ENCODE peak calls at places on chromosomes 1 and 21, in ten cellular contexts. E is GM12878, U is GM12892, O is endothelial cell of umbilical vein, D is GM23338, F is stomach, Q is prostate gland, P is sigmoid colon, M is vagina, J is transverse colon. I is an unnamed sample.

GRCh38 chr1:206890690-206891089 is 6.6 kb upstream of the IL24 start:
- DNase-seq in U (no peak), P (no peak), J (peak), Q (no peak), O (no peak), M (no peak), D (no peak), F (no peak), E (no peak), I (no peak)

GRCh38 chr1:209880051-209880450 is 52.3 kb downstream of the UTP25 start:
- DNase-seq in D (no peak), P (no peak), E (no peak), M (no peak), J (no peak), Q (no peak), U (no peak), O (no peak), F (no peak), I (no peak)

GRCh38 chr1:186326009-186326408 is 49.0 kb downstream of the TPR start:
- DNase-seq in P (no peak), Q (no peak), J (no peak), E (no peak), M (no peak), U (no peak), O (no peak), F (no peak), D (no peak), I (no peak)

GRCh38 chr1:243261389-243261788 is 5.5 kb downstream of the SDCCAG8 start:
- DNase-seq in J (no peak), D (no peak), U (no peak), O (peak), E (no peak), M (no peak), Q (no peak), P (no peak), F (no peak), I (no peak)

GRCh38 chr1:240991230-240991629 is 365.8 kb downstream of the RGS7 start:
- DNase-seq in D (peak), O (no peak), U (no peak), P (no peak), M (no peak), F (no peak), J (no peak), E (no peak), Q (no peak), I (no peak)

GRCh38 chr1:50447961-50448360 is 24.7 kb upstream of the DMRTA2 start:
- DNase-seq in Q (no peak), J (no peak), O (no peak), U (no peak), D (no peak), F (no peak), P (no peak), E (no peak), M (no peak), I (no peak)

GRCh38 chr1:94739521-94740061 is 80.6 kb upstream of the SLC44A3 start:
- DNase-seq in U (no peak), J (no peak), Q (no peak), D (no peak), F (no peak), O (no peak), E (no peak), M (no peak), P (no peak), I (no peak)

GRCh38 chr1:159879977-159880376 is 17.5 kb upstream of the VSIG8 start:
- DNase-seq in U (no peak), P (no peak), D (no peak), Q (no peak), O (no peak), E (no peak), F (no peak), M (no peak), J (no peak), I (no peak)

GRCh38 chr1:39006287-39006686 is 15.2 kb downstream of the AKIRIN1 start:
- DNase-seq in U (no peak), M (no peak), F (no peak), Q (no peak), J (no peak), E (no peak), O (no peak), D (no peak), P (no peak), I (no peak)

GRCh38 chr1:88001460-88001859 is 672.8 kb downstream of the LMO4 start:
- DNase-seq in E (no peak), D (no peak), P (no peak), M (no peak), Q (no peak), O (peak), U (no peak), F (no peak), J (no peak), I (no peak)

GRCh38 chr1:18091660-18092446 is 15.7 kb upstream of the IGSF21 start:
- DNase-seq in D (no peak), U (no peak), F (no peak), Q (no peak), P (no peak), O (no peak), E (no peak), J (no peak), M (no peak), I (no peak)

GRCh38 chr21:32712043-32712442 is 15.8 kb downstream of the SYNJ1 start:
- DNase-seq in J (peak), U (no peak), E (peak), P (no peak), D (no peak), M (no peak), O (no peak), Q (no peak), F (no peak), I (no peak)

GRCh38 chr1:215517441-215517891 is 49.6 kb upstream of the KCTD3 start:
- DNase-seq in M (no peak), P (no peak), J (no peak), F (no peak), D (peak), Q (no peak), U (no peak), E (no peak), O (peak), I (no peak)

GRCh38 chr1:182181167-182181572 is 119.7 kb upstream of the ZNF648 start:
- DNase-seq in U (no peak), M (no peak), F (peak), E (no peak), D (no peak), P (no peak), O (no peak), Q (peak), J (peak), I (no peak)

GRCh38 chr1:25694591-25695007 is 78.0 kb downstream of the MAN1C1 start:
- DNase-seq in O (no peak), P (peak), M (no peak), E (no peak), F (no peak), Q (no peak), J (no peak), D (peak), U (no peak), I (no peak)

GRCh38 chr1:23977187-23977853 is 2.8 kb downstream of the SRSF10 start:
- DNase-seq in J (no peak), D (no peak), M (no peak), E (no peak), P (no peak), O (no peak), U (no peak), Q (no peak), F (no peak), I (no peak)
- TF ChIP-seq POLR2AphosphoS5 in J (no peak), D (no peak), M (no peak), E (peak), P (no peak), O (no peak), U (no peak), Q (no peak), F (no peak), I (no peak)

GRCh38 chr1:156123356-156124196 is 9.1 kb downstream of the LMNA start:
- DNase-seq in U (no peak), O (peak), P (peak), M (no peak), E (peak), J (peak), D (peak), F (peak), Q (peak), I (no peak)

GRCh38 chr1:156124557-156125483 is 10.3 kb downstream of the LMNA start:
- DNase-seq in F (no peak), D (peak), O (no peak), M (no peak), P (no peak), E (peak), Q (peak), U (no peak), J (peak), I (no peak)

GRCh38 chr1:156121441-156121840 is 6.9 kb downstream of the LMNA start:
- DNase-seq in J (no peak), E (no peak), D (no peak), O (no peak), U (no peak), P (no peak), M (no peak), Q (no peak), F (no peak), I (no peak)

GRCh38 chr1:156122086-156122485 is 7.6 kb downstream of the LMNA start:
- DNase-seq in O (no peak), E (no peak), J (no peak), Q (no peak), P (no peak), U (no peak), D (no peak), F (no peak), M (no peak), I (no peak)

DNA sequence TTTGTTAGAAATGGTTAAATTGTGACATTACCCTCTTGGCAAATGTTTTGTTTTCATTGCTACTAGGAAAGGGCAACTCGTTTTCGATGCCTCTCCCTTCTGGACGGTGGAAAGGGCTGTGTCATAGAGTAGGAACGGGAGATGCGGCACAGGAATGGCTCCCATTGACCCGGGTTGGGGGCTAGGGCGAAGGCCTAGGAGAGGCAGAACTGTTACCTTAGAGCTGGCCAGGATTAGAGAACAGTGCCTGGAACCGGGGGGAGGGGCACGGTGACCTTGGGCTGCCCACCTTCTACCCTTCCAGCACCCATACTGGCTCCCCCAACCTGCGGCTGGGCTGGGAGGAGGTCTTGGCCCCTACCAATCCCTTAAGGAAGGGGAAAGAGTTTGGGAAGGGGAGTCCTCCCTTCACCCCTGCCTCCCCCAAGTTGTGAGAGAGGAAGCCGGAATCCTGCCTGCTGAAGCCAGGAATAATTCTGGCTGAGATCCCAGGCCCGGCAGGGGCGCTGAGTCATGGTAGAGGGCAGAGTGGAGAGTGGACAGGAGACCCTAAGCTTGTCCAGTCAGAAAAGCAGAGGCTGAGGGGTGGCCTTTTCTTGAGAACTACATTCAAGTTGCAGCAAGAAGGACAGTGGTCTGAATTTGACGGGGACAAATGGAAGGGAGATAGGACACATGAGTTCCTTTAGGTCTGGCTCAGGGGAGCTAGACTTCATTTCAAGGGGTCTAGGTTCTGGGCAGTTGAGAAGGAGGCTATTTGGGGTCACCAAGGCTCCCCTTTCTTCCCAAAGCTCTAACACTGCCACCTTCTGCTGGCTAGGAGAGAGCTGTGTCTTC is 8.2 kb downstream of the LMNA start:
- DNase-seq in F (peak), U (no peak), M (no peak), Q (peak), D (no peak), O (peak), P (peak), J (peak), E (no peak), I (no peak)
- TF ChIP-seq POLR2AphosphoS5 in F (peak), U (no peak), M (peak), Q (peak), D (peak), O (peak), P (no peak), J (peak), E (no peak), I (no peak)

GRCh38 chr1:221694109-221694508 is 47.8 kb downstream of the DUSP10 start:
- DNase-seq in D (no peak), U (no peak), O (no peak), J (no peak), E (no peak), M (no peak), Q (no peak), F (no peak), P (no peak), I (no peak)

GRCh38 chr1:221696045-221696444 is 45.8 kb downstream of the DUSP10 start:
- DNase-seq in M (no peak), U (no peak), J (no peak), F (no peak), P (no peak), Q (no peak), D (no peak), E (no peak), O (no peak), I (no peak)

GRCh38 chr1:221696740-221697461 is 45.0 kb downstream of the DUSP10 start:
- DNase-seq in Q (no peak), M (no peak), J (no peak), D (no peak), F (no peak), P (no peak), O (no peak), U (no peak), E (no peak), I (no peak)

GRCh38 chr1:221693087-221693486 is 48.8 kb downstream of the DUSP10 start:
- DNase-seq in U (no peak), D (peak), M (no peak), J (no peak), E (no peak), Q (no peak), P (no peak), F (no peak), O (no peak), I (no peak)

DNA sequence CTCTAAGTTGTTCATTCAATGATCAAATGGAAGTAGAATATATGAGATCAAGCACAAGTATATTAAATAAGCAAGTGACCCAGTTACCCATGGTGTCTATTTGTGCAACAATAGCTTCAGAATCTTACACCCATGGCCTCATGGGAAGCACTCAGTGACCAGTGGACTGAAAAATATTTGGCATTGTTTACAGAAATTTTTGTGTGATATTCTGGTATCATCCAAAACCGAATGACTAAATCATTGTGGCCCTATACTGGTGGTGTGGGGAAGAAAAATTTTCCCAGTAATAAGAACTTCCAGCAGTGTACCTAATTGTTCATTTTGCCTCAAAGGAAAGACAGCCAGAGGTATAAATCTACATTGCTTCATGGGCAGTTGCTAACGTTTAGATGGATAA is 46.5 kb downstream of the DUSP10 start:
- DNase-seq in F (no peak), U (no peak), Q (no peak), P (no peak), O (no peak), E (no peak), J (no peak), M (no peak), D (no peak), I (no peak)
- TF ChIP-seq POLR2AphosphoS5 in F (no peak), U (no peak), Q (no peak), P (no peak), O (no peak), E (no peak), J (no peak), M (no peak), D (no peak), I (no peak)

DNA sequence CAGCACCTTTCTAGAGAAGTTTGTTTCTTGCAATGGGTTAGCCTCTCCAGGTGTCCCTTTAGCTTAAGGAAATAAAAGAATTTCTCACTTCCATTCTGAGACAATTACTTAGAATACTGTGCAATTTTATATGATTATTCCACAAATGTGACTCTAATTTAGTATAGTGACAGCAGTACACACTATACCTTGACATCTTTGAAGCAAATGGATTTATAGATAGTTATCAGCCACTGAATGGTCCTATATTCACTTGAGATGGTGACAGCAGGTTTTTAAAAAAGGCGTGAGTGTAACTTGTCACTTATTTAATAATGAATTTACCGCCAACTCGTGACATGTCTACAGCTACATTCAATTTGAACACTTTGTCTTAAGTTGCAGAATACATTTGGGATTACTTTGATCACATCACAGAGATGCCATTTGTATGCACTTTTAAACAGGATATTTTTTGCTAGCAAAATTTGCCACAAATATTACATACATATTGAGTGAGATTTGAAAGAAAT is 71.6 kb downstream of the USP25 start:
- DNase-seq in E (no peak), P (no peak), M (no peak), D (no peak), U (no peak), O (no peak), J (no peak), F (no peak), Q (no peak), I (no peak)
- TF ChIP-seq POLR2AphosphoS5 in E (no peak), P (no peak), M (no peak), D (no peak), U (no peak), O (no peak), J (no peak), F (no peak), Q (no peak), I (no peak)

GRCh38 chr1:92843046-92843423 is 11.2 kb downstream of the RPL5 start:
- DNase-seq in D (no peak), M (no peak), J (no peak), O (no peak), F (no peak), P (no peak), U (no peak), Q (no peak), E (no peak), I (no peak)

GRCh38 chr1:92842082-92843045 is 10.5 kb downstream of the RPL5 start:
- DNase-seq in F (no peak), E (no peak), J (no peak), O (no peak), Q (no peak), P (no peak), M (no peak), D (no peak), U (no peak), I (no peak)

GRCh38 chr1:92844439-92844838 is 12.6 kb downstream of the RPL5 start:
- DNase-seq in O (no peak), D (no peak), Q (no peak), E (no peak), J (no peak), P (no peak), U (no peak), M (no peak), F (no peak), I (no peak)

GRCh38 chr1:92845908-92846307 is 14.1 kb downstream of the RPL5 start:
- DNase-seq in P (no peak), E (no peak), O (no peak), U (no peak), D (no peak), Q (no peak), F (no peak), M (no peak), J (no peak), I (no peak)

GRCh38 chr1:92843429-92844352 is 11.9 kb downstream of the RPL5 start:
- DNase-seq in Q (no peak), P (no peak), U (no peak), D (no peak), E (no peak), O (no peak), F (no peak), M (no peak), J (no peak), I (no peak)
- TF ChIP-seq POLR2AphosphoS5 in Q (no peak), P (no peak), U (peak), D (no peak), E (no peak), O (peak), F (no peak), M (no peak), J (no peak), I (peak)

GRCh38 chr21:45528981-45529784 is 13.1 kb downstream of the SLC19A1 start:
- DNase-seq in Q (no peak), E (no peak), D (no peak), U (no peak), J (peak), O (no peak), P (peak), M (no peak), F (peak), I (no peak)
- TF ChIP-seq POLR2AphosphoS5 in Q (no peak), E (no peak), D (no peak), U (no peak), J (no peak), O (no peak), P (no peak), M (no peak), F (no peak), I (no peak)

GRCh38 chr1:237206065-237206414 is 164.1 kb downstream of the RYR2 start:
- DNase-seq in E (no peak), M (no peak), J (no peak), D (no peak), U (no peak), O (no peak), Q (no peak), F (no peak), P (no peak), I (no peak)

GRCh38 chr1:237211031-237211430 is 169.0 kb downstream of the RYR2 start:
- DNase-seq in U (no peak), E (no peak), Q (no peak), J (no peak), O (no peak), F (no peak), D (no peak), P (no peak), M (no peak), I (no peak)

GRCh38 chr1:237211540-237211939 is 169.6 kb downstream of the RYR2 start:
- DNase-seq in E (no peak), D (no peak), J (no peak), O (no peak), P (no peak), U (no peak), Q (no peak), F (no peak), M (no peak), I (no peak)
- TF ChIP-seq POLR2AphosphoS5 in E (no peak), D (no peak), J (no peak), O (no peak), P (no peak), U (no peak), Q (no peak), F (no peak), M (no peak), I (no peak)

GRCh38 chr1:2413495-2414296 is 1.3 kb upstream of the PEX10 start:
- DNase-seq in E (no peak), P (no peak), U (no peak), Q (no peak), J (peak), O (no peak), M (no peak), F (no peak), D (peak), I (no peak)

GRCh38 chr1:2415801-2416208 is 3.4 kb upstream of the PEX10 start:
- DNase-seq in D (no peak), F (peak), P (no peak), Q (peak), U (no peak), M (no peak), E (no peak), O (no peak), J (peak), I (no peak)

GRCh38 chr1:2412773-2413494 is 570 bp upstream of the PEX10 start:
- DNase-seq in P (no peak), E (no peak), J (peak), D (no peak), F (no peak), O (no peak), U (peak), Q (no peak), M (no peak), I (no peak)

GRCh38 chr1:2415337-2415736 is 3.0 kb upstream of the PEX10 start:
- DNase-seq in Q (no peak), F (no peak), J (no peak), E (no peak), M (no peak), D (no peak), U (no peak), P (no peak), O (no peak), I (no peak)

GRCh38 chr1:2414297-2414958 is 2.1 kb upstream of the PEX10 start:
- DNase-seq in D (peak), P (peak), U (peak), J (peak), E (peak), Q (peak), F (peak), O (peak), M (no peak), I (no peak)
- TF ChIP-seq POLR2AphosphoS5 in D (peak), P (no peak), U (no peak), J (no peak), E (no peak), Q (peak), F (no peak), O (no peak), M (no peak), I (no peak)

I was measured in SK-N-MC.